ENCODE peak calls at places on chromosomes 12 and 14, in nine cellular contexts. One of them, this sample, is unnamed.

GRCh38 chr12:130322263-130322662 is 15.4 kb upstream of the PIWIL1 start:
- DNase-seq in Peyer's patch: no peak
- DNase-seq in DND-41: no peak
- DNase-seq in GM23248: no peak
- DNase-seq in lung: no peak
- DNase-seq in SK-N-SH: no peak
- DNase-seq in ovary: no peak
- DNase-seq in endothelial cell of umbilical vein: no peak
- DNase-seq in upper lobe of left lung: no peak
- DNase-seq in this sample: no peak

GRCh38 chr14:54767450-54767849 is 135.2 kb downstream of the GCH1 start:
- DNase-seq in ovary: no peak
- DNase-seq in upper lobe of left lung: no peak
- DNase-seq in GM23248: no peak
- DNase-seq in SK-N-SH: no peak
- DNase-seq in lung: no peak
- DNase-seq in DND-41: no peak
- DNase-seq in Peyer's patch: no peak
- DNase-seq in endothelial cell of umbilical vein: no peak
- DNase-seq in this sample: no peak

GRCh38 chr12:123100882-123101281 is 50.0 kb downstream of the PITPNM2 start:
- DNase-seq in SK-N-SH: no peak
- DNase-seq in DND-41: no peak
- DNase-seq in endothelial cell of umbilical vein: no peak
- DNase-seq in GM23248: no peak
- DNase-seq in lung: no peak
- DNase-seq in upper lobe of left lung: no peak
- DNase-seq in Peyer's patch: no peak
- DNase-seq in ovary: no peak
- DNase-seq in this sample: no peak

GRCh38 chr12:78359530-78359929 is 505.0 kb upstream of the SYT1 start:
- DNase-seq in lung: no peak
- DNase-seq in SK-N-SH: no peak
- DNase-seq in upper lobe of left lung: no peak
- DNase-seq in ovary: peak; percentile 73
- DNase-seq in Peyer's patch: no peak
- DNase-seq in endothelial cell of umbilical vein: no peak
- DNase-seq in GM23248: peak; percentile 78
- DNase-seq in DND-41: no peak
- DNase-seq in this sample: no peak

GRCh38 chr12:108833355-108833733 is 24.0 kb downstream of the SSH1 start:
- DNase-seq in DND-41: no peak
- DNase-seq in SK-N-SH: no peak
- DNase-seq in lung: no peak
- DNase-seq in endothelial cell of umbilical vein: peak; percentile 81
- DNase-seq in Peyer's patch: no peak
- DNase-seq in GM23248: peak; percentile 95
- DNase-seq in ovary: no peak
- DNase-seq in upper lobe of left lung: no peak
- DNase-seq in this sample: peak; percentile 98

GRCh38 chr12:25249951-25250738 is 584 bp downstream of the KRAS start:
- DNase-seq in SK-N-SH: peak; percentile 71
- DNase-seq in DND-41: peak; percentile 50
- DNase-seq in ovary: peak; percentile 69
- DNase-seq in upper lobe of left lung: peak; percentile 61
- DNase-seq in GM23248: peak; percentile 55
- DNase-seq in Peyer's patch: peak; percentile 52
- DNase-seq in endothelial cell of umbilical vein: peak; percentile 53
- DNase-seq in lung: peak; percentile 56
- DNase-seq in this sample: peak; percentile 51

GRCh38 chr14:51575225-51576111 is 76.2 kb upstream of the FRMD6 start:
- DNase-seq in SK-N-SH: no peak
- DNase-seq in endothelial cell of umbilical vein: no peak
- DNase-seq in ovary: no peak
- DNase-seq in lung: no peak
- DNase-seq in Peyer's patch: no peak
- DNase-seq in GM23248: peak; percentile 64
- DNase-seq in upper lobe of left lung: no peak
- DNase-seq in DND-41: no peak
- DNase-seq in this sample: no peak

GRCh38 chr12:3195859-3196483 is 118.8 kb downstream of the TSPAN9 start:
- DNase-seq in endothelial cell of umbilical vein: no peak
- DNase-seq in lung: no peak
- DNase-seq in DND-41: no peak
- DNase-seq in ovary: no peak
- DNase-seq in upper lobe of left lung: no peak
- DNase-seq in SK-N-SH: no peak
- DNase-seq in Peyer's patch: no peak
- DNase-seq in GM23248: no peak
- DNase-seq in this sample: no peak

GRCh38 chr12:115473257-115473956 is 789.4 kb upstream of the TBX3 start:
- DNase-seq in DND-41: no peak
- DNase-seq in SK-N-SH: no peak
- DNase-seq in endothelial cell of umbilical vein: no peak
- DNase-seq in lung: no peak
- DNase-seq in ovary: no peak
- DNase-seq in upper lobe of left lung: no peak
- DNase-seq in GM23248: no peak
- DNase-seq in Peyer's patch: no peak
- DNase-seq in this sample: no peak

GRCh38 chr12:96236221-96236822 is 42.1 kb downstream of the ELK3 start:
- DNase-seq in GM23248: peak; percentile 84
- DNase-seq in endothelial cell of umbilical vein: no peak
- DNase-seq in SK-N-SH: no peak
- DNase-seq in upper lobe of left lung: no peak
- DNase-seq in lung: no peak
- DNase-seq in Peyer's patch: no peak
- DNase-seq in ovary: no peak
- DNase-seq in DND-41: peak; percentile 62
- DNase-seq in this sample: no peak

GRCh38 chr12:117111386-117112267 is 12.4 kb upstream of the TESC start:
- DNase-seq in endothelial cell of umbilical vein: no peak
- DNase-seq in SK-N-SH: no peak
- DNase-seq in ovary: no peak
- DNase-seq in DND-41: peak; percentile 30
- DNase-seq in lung: no peak
- DNase-seq in upper lobe of left lung: no peak
- DNase-seq in Peyer's patch: no peak
- DNase-seq in GM23248: no peak
- DNase-seq in this sample: no peak

GRCh38 chr12:27841392-27841882 is 61.4 kb upstream of the MANSC4 start:
- DNase-seq in upper lobe of left lung: no peak
- DNase-seq in SK-N-SH: no peak
- DNase-seq in GM23248: peak; percentile 15
- DNase-seq in Peyer's patch: no peak
- DNase-seq in lung: no peak
- DNase-seq in DND-41: no peak
- DNase-seq in endothelial cell of umbilical vein: peak; percentile 57
- DNase-seq in ovary: no peak
- DNase-seq in this sample: no peak

GRCh38 chr14:20690848-20691640 is 2.5 kb downstream of the ANG start:
- DNase-seq in DND-41: peak; percentile 60
- DNase-seq in Peyer's patch: peak; percentile 38
- DNase-seq in ovary: no peak
- DNase-seq in GM23248: peak; percentile 84
- DNase-seq in endothelial cell of umbilical vein: peak; percentile 77
- DNase-seq in upper lobe of left lung: no peak
- DNase-seq in SK-N-SH: peak; percentile 73
- DNase-seq in lung: peak; percentile 53
- DNase-seq in this sample: peak; percentile 56

GRCh38 chr12:14167005-14167628 is 185.7 kb upstream of the GRIN2B start:
- DNase-seq in DND-41: peak; percentile 51
- DNase-seq in SK-N-SH: peak; percentile 67
- DNase-seq in endothelial cell of umbilical vein: peak; percentile 58
- DNase-seq in upper lobe of left lung: no peak
- DNase-seq in GM23248: peak; percentile 60
- DNase-seq in lung: peak; percentile 46
- DNase-seq in ovary: peak; percentile 28
- DNase-seq in Peyer's patch: peak; percentile 37
- DNase-seq in this sample: peak; percentile 41

GRCh38 chr14:43406936-43407335 is 1100.1 kb downstream of the FSCB start:
- DNase-seq in endothelial cell of umbilical vein: peak; percentile 20
- DNase-seq in DND-41: no peak
- DNase-seq in upper lobe of left lung: no peak
- DNase-seq in lung: no peak
- DNase-seq in SK-N-SH: no peak
- DNase-seq in ovary: no peak
- DNase-seq in Peyer's patch: no peak
- DNase-seq in GM23248: no peak
- DNase-seq in this sample: no peak

GRCh38 chr14:103522028-103522581 is 525 bp downstream of the CKB start:
- DNase-seq in endothelial cell of umbilical vein: no peak
- DNase-seq in DND-41: no peak
- DNase-seq in Peyer's patch: no peak
- DNase-seq in upper lobe of left lung: no peak
- DNase-seq in GM23248: peak; percentile 50
- DNase-seq in ovary: peak; percentile 80
- DNase-seq in lung: no peak
- DNase-seq in SK-N-SH: peak; percentile 91
- DNase-seq in this sample: no peak

GRCh38 chr14:37623971-37624370 is 28.5 kb downstream of the TTC6 start:
- DNase-seq in GM23248: no peak
- DNase-seq in Peyer's patch: no peak
- DNase-seq in lung: no peak
- DNase-seq in ovary: no peak
- DNase-seq in SK-N-SH: no peak
- DNase-seq in upper lobe of left lung: no peak
- DNase-seq in DND-41: no peak
- DNase-seq in endothelial cell of umbilical vein: no peak
- DNase-seq in this sample: no peak

GRCh38 chr14:32898876-32899275 is 39.8 kb upstream of the NPAS3 start:
- DNase-seq in upper lobe of left lung: no peak
- DNase-seq in endothelial cell of umbilical vein: no peak
- DNase-seq in SK-N-SH: no peak
- DNase-seq in ovary: no peak
- DNase-seq in Peyer's patch: no peak
- DNase-seq in GM23248: no peak
- DNase-seq in lung: no peak
- DNase-seq in DND-41: no peak
- DNase-seq in this sample: no peak

GRCh38 chr14:22577334-22577908 is 11.6 kb downstream of the DAD1 start:
- DNase-seq in endothelial cell of umbilical vein: no peak
- DNase-seq in upper lobe of left lung: no peak
- DNase-seq in GM23248: no peak
- DNase-seq in SK-N-SH: no peak
- DNase-seq in Peyer's patch: no peak
- DNase-seq in lung: no peak
- DNase-seq in ovary: no peak
- DNase-seq in DND-41: no peak
- DNase-seq in this sample: no peak

GRCh38 chr12:106074706-106075392 is 63.9 kb downstream of the NUAK1 start:
- DNase-seq in Peyer's patch: no peak
- DNase-seq in SK-N-SH: peak; percentile 17
- DNase-seq in endothelial cell of umbilical vein: peak; percentile 87
- DNase-seq in upper lobe of left lung: no peak
- DNase-seq in GM23248: no peak
- DNase-seq in ovary: no peak
- DNase-seq in lung: no peak
- DNase-seq in DND-41: no peak
- DNase-seq in this sample: peak; percentile 72

GRCh38 chr14:46651526-46652144 is at the start of gene RPL10L:
- DNase-seq in endothelial cell of umbilical vein: no peak
- DNase-seq in ovary: no peak
- DNase-seq in Peyer's patch: no peak
- DNase-seq in SK-N-SH: peak; percentile 7
- DNase-seq in DND-41: no peak
- DNase-seq in lung: no peak
- DNase-seq in upper lobe of left lung: no peak
- DNase-seq in GM23248: no peak
- DNase-seq in this sample: no peak

GRCh38 chr14:68969278-68969677 is 9.8 kb downstream of the ACTN1 start:
- DNase-seq in upper lobe of left lung: no peak
- DNase-seq in ovary: no peak
- DNase-seq in DND-41: no peak
- DNase-seq in lung: no peak
- DNase-seq in SK-N-SH: peak; percentile 40
- DNase-seq in Peyer's patch: no peak
- DNase-seq in GM23248: no peak
- DNase-seq in endothelial cell of umbilical vein: peak; percentile 88
- DNase-seq in this sample: no peak

GRCh38 chr14:35050652-35051051 is 4.6 kb downstream of the FAM177A1 start:
- DNase-seq in ovary: no peak
- DNase-seq in SK-N-SH: no peak
- DNase-seq in upper lobe of left lung: no peak
- DNase-seq in DND-41: no peak
- DNase-seq in Peyer's patch: no peak
- DNase-seq in lung: no peak
- DNase-seq in endothelial cell of umbilical vein: peak; percentile 54
- DNase-seq in GM23248: peak; percentile 77
- DNase-seq in this sample: no peak
- H3K27ac ChIP-seq in ovary: no peak overlapping the region
- H3K27ac ChIP-seq in SK-N-SH: no peak overlapping the region
- H3K27ac ChIP-seq in upper lobe of left lung: peak overlapping the region; percentile 63
- H3K27ac ChIP-seq in DND-41: no peak overlapping the region
- H3K27ac ChIP-seq in Peyer's patch: no peak overlapping the region
- H3K27ac ChIP-seq in lung: no peak overlapping the region
- H3K27ac ChIP-seq in endothelial cell of umbilical vein: peak overlapping the region; percentile 21
- H3K27ac ChIP-seq in GM23248: peak overlapping the region; percentile 28
- H3K27ac ChIP-seq in this sample: no peak overlapping the region

DNA sequence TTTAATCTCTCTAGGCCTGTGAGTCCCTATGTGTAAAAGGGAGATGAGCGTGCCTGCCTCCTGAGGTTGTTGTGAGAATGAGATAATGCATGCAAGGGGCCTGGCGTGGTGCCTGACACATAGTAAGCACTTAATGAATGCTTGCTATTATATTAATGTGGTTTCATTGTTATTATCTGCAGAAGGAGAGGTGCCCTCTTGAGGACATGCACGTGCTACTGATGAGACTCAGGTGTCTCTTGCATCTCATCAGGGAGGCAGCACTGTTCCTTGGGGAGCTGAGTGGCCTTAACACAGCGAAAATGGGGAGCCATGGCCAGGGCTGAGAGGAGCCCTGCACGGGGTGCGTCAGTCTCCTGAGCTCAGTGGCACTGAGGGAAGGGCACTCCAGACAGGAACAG is 29.9 kb upstream of the BCDIN3D start:
- DNase-seq in endothelial cell of umbilical vein: no peak
- DNase-seq in DND-41: no peak
- DNase-seq in ovary: no peak
- DNase-seq in GM23248: peak; percentile 57
- DNase-seq in lung: no peak
- DNase-seq in upper lobe of left lung: no peak
- DNase-seq in Peyer's patch: no peak
- DNase-seq in SK-N-SH: no peak
- DNase-seq in this sample: no peak
- H3K4me1 ChIP-seq in endothelial cell of umbilical vein: peaks cover 20% of the 10 kb centered on the region
- H3K4me1 ChIP-seq in DND-41: no peaks in the 10 kb centered on the region
- H3K4me1 ChIP-seq in ovary: peaks cover 21% of the 10 kb centered on the region
- H3K4me1 ChIP-seq in GM23248: peaks cover 7% of the 10 kb centered on the region
- H3K4me1 ChIP-seq in lung: peaks cover 3% of the 10 kb centered on the region
- H3K4me1 ChIP-seq in upper lobe of left lung: peaks cover 17% of the 10 kb centered on the region
- H3K4me1 ChIP-seq in Peyer's patch: peaks cover 6% of the 10 kb centered on the region
- H3K4me1 ChIP-seq in SK-N-SH: peaks cover 66% of the 10 kb centered on the region
- H3K4me1 ChIP-seq in this sample: no peaks in the 10 kb centered on the region

GRCh38 chr14:59276235-59276634 is 87.8 kb downstream of the DAAM1 start:
- DNase-seq in SK-N-SH: no peak
- DNase-seq in Peyer's patch: no peak
- DNase-seq in DND-41: no peak
- DNase-seq in upper lobe of left lung: no peak
- DNase-seq in ovary: no peak
- DNase-seq in lung: no peak
- DNase-seq in endothelial cell of umbilical vein: no peak
- DNase-seq in GM23248: no peak
- DNase-seq in this sample: no peak
- H3K27ac ChIP-seq in SK-N-SH: peak overlapping the region; percentile 62
- H3K27ac ChIP-seq in Peyer's patch: no peak overlapping the region
- H3K27ac ChIP-seq in DND-41: no peak overlapping the region
- H3K27ac ChIP-seq in upper lobe of left lung: no peak overlapping the region
- H3K27ac ChIP-seq in ovary: no peak overlapping the region
- H3K27ac ChIP-seq in lung: no peak overlapping the region
- H3K27ac ChIP-seq in endothelial cell of umbilical vein: peak overlapping the region; percentile 33
- H3K27ac ChIP-seq in GM23248: peak overlapping the region; percentile 58
- H3K27ac ChIP-seq in this sample: peak overlapping the region; percentile 97

GRCh38 chr12:124555168-124555928 is 12.1 kb downstream of the NCOR2 start:
- DNase-seq in ovary: peak; percentile 20
- DNase-seq in Peyer's patch: no peak
- DNase-seq in lung: no peak
- DNase-seq in endothelial cell of umbilical vein: no peak
- DNase-seq in DND-41: peak; percentile 23
- DNase-seq in GM23248: no peak
- DNase-seq in SK-N-SH: no peak
- DNase-seq in upper lobe of left lung: no peak
- DNase-seq in this sample: no peak
- H3K4me1 ChIP-seq in ovary: peaks cover 40% of the 10 kb centered on the region
- H3K4me1 ChIP-seq in Peyer's patch: peaks cover 59% of the 10 kb centered on the region
- H3K4me1 ChIP-seq in lung: peaks cover 41% of the 10 kb centered on the region
- H3K4me1 ChIP-seq in endothelial cell of umbilical vein: peaks cover 15% of the 10 kb centered on the region
- H3K4me1 ChIP-seq in DND-41: no peaks in the 10 kb centered on the region
- H3K4me1 ChIP-seq in GM23248: peaks cover 6% of the 10 kb centered on the region
- H3K4me1 ChIP-seq in SK-N-SH: peaks cover 55% of the 10 kb centered on the region
- H3K4me1 ChIP-seq in upper lobe of left lung: peaks cover 66% of the 10 kb centered on the region
- H3K4me1 ChIP-seq in this sample: peaks cover 9% of the 10 kb centered on the region

This sample was measured in SJSA1.